ENCODE peak calls at places on chromosomes 6 and 20, in six cellular contexts. F is glutamatergic neuron; B is CD8-positive, alpha-beta T cell; M is CD4-positive, alpha-beta T cell; P is astrocyte of the spinal cord; R is fibroblast of lung. G is an unnamed sample.

GRCh38 chr6:169070506-169071176 is 183.0 kb downstream of the THBS2 start:
- DNase-seq in F (no peak), B (no peak), M (no peak), P (peak), R (peak), G (no peak)

GRCh38 chr6:159833556-159833955 is 33.5 kb downstream of the PNLDC1 start:
- DNase-seq in F (no peak), B (no peak), M (no peak), P (no peak), R (peak), G (no peak)

GRCh38 chr20:54067606-54068174 is 2.7 kb downstream of the BCAS1 start:
- DNase-seq in F (no peak), B (no peak), M (no peak), P (peak), R (peak), G (peak)

GRCh38 chr20:5918856-5919633 is 31.3 kb downstream of the TRMT6 start:
- DNase-seq in F (no peak), B (peak), M (no peak), P (peak), R (peak), G (no peak)

GRCh38 chr20:57685134-57685851 is 24.5 kb downstream of the PMEPA1 start:
- DNase-seq in F (no peak), B (no peak), M (no peak), P (peak), R (peak), G (no peak)

GRCh38 chr20:13533946-13534345 is 104.8 kb downstream of the TASP1 start:
- DNase-seq in F (no peak), B (no peak), M (no peak), P (peak), R (peak), G (no peak)

GRCh38 chr20:31617432-31618104 is 12.5 kb downstream of the ID1 start:
- DNase-seq in F (no peak), B (no peak), M (no peak), P (no peak), R (no peak), G (no peak)

GRCh38 chr6:7166410-7167293 is 58.9 kb downstream of the RREB1 start:
- DNase-seq in F (no peak), B (no peak), M (no peak), P (peak), R (peak), G (no peak)

GRCh38 chr6:52640170-52640569 is 30.7 kb upstream of the TMEM14A start:
- DNase-seq in F (no peak), B (no peak), M (no peak), P (peak), R (peak), G (no peak)

GRCh38 chr6:111238464-111239119 is 151.3 kb downstream of the SLC16A10 start:
- DNase-seq in F (no peak), B (no peak), M (no peak), P (no peak), R (peak), G (no peak)

GRCh38 chr20:15675813-15676484 is 897.3 kb downstream of the KIF16B start:
- DNase-seq in F (no peak), B (no peak), M (no peak), P (no peak), R (no peak), G (no peak)

GRCh38 chr6:100430962-100431361 is 33.8 kb downstream of the SIM1 start:
- DNase-seq in F (no peak), B (no peak), M (no peak), P (no peak), R (no peak), G (no peak)

GRCh38 chr20:58921564-58921963 is 59.5 kb upstream of the NELFCD start:
- DNase-seq in F (no peak), B (no peak), M (no peak), P (no peak), R (no peak), G (no peak)

GRCh38 chr6:32212076-32212760 is 11.6 kb downstream of the NOTCH4 start:
- DNase-seq in F (no peak), B (no peak), M (no peak), P (no peak), R (no peak), G (no peak)

GRCh38 chr20:5195655-5196054 is 68.8 kb downstream of the CDS2 start:
- DNase-seq in F (no peak), B (no peak), M (no peak), P (peak), R (peak), G (no peak)

GRCh38 chr20:38214871-38215788 is 45.4 kb downstream of the KIAA1755 start:
- DNase-seq in F (no peak), B (no peak), M (no peak), P (no peak), R (no peak), G (no peak)
- TF ChIP-seq CTCF in F (peak), B (no peak), M (no peak), P (peak), R (peak), G (peak)

GRCh38 chr20:35478804-35479472 is 23.5 kb downstream of the CEP250 start:
- DNase-seq in F (peak), B (no peak), M (no peak), P (no peak), R (no peak), G (no peak)
- TF ChIP-seq CTCF in F (no peak), B (no peak), M (no peak), P (peak), R (peak), G (no peak)

GRCh38 chr20:46011631-46012482 is 3.1 kb downstream of the MMP9 start:
- DNase-seq in F (no peak), B (no peak), M (no peak), P (no peak), R (peak), G (no peak)
- TF ChIP-seq CTCF in F (peak), B (no peak), M (no peak), P (peak), R (no peak), G (peak)

GRCh38 chr6:135540207-135540877 is 42.8 kb upstream of the AHI1 start:
- DNase-seq in F (no peak), B (no peak), M (no peak), P (peak), R (peak), G (no peak)
- TF ChIP-seq CTCF in F (no peak), B (no peak), M (no peak), P (peak), R (peak), G (no peak)

GRCh38 chr20:11672959-11673358 is 244.7 kb upstream of the BTBD3 start:
- DNase-seq in F (no peak), B (no peak), M (no peak), P (no peak), R (no peak), G (no peak)

GRCh38 chr20:11675920-11676617 is 241.6 kb upstream of the BTBD3 start:
- DNase-seq in F (no peak), B (no peak), M (no peak), P (peak), R (peak), G (no peak)

GRCh38 chr20:11676618-11677289 is 240.9 kb upstream of the BTBD3 start:
- DNase-seq in F (peak), B (no peak), M (no peak), P (peak), R (peak), G (peak)

GRCh38 chr20:11671015-11671511 is 246.6 kb upstream of the BTBD3 start:
- DNase-seq in F (no peak), B (no peak), M (no peak), P (no peak), R (no peak), G (no peak)
- TF ChIP-seq CTCF in F (no peak), B (no peak), M (no peak), P (no peak), R (no peak), G (no peak)

GRCh38 chr6:46706464-46706863 is 18.8 kb downstream of the TDRD6 start:
- DNase-seq in F (no peak), B (no peak), M (no peak), P (no peak), R (no peak), G (no peak)

GRCh38 chr6:46704562-46704961 is 16.9 kb downstream of the TDRD6 start:
- DNase-seq in F (no peak), B (no peak), M (no peak), P (peak), R (peak), G (no peak)
- TF ChIP-seq CTCF in F (no peak), B (no peak), M (no peak), P (peak), R (no peak), G (no peak)

GRCh38 chr6:108250240-108250866 is 10.5 kb downstream of the SNX3 start:
- DNase-seq in F (no peak), B (no peak), M (no peak), P (peak), R (peak), G (no peak)
- TF ChIP-seq CTCF in F (peak), B (no peak), M (no peak), P (peak), R (peak), G (peak)